ENCODE peak calls at places on chromosomes 2 and 18, in four cellular contexts. A is mucosa of descending colon; S is small intestine; U is CD8-positive, alpha-beta T cell. K is an unnamed sample. For H3K4me1 and H3K36me3, the result is how much of the 10 kb centered on the place peaks cover.

GRCh38 chr2:107473145-107473544 is 353.5 kb upstream of the RGPD4 start:
- DNase-seq in A (no peak), S (no peak), U (no peak), K (no peak)

GRCh38 chr18:79916546-79917350 is 34.7 kb downstream of the SLC66A2 start:
- DNase-seq in A (peak), U (peak), S (no peak), K (peak)

GRCh38 chr2:102801098-102801718 is 39.4 kb downstream of the TMEM182 start:
- DNase-seq in A (peak), U (no peak), S (no peak), K (no peak)

GRCh38 chr2:71944183-71944550 is 203.5 kb downstream of the CYP26B1 start:
- DNase-seq in S (no peak), A (no peak), U (peak), K (peak)

GRCh38 chr2:111900859-111901258 is 2.5 kb downstream of the MERTK start:
- DNase-seq in A (peak), S (peak), U (no peak), K (no peak)

GRCh38 chr2:10254373-10255188 is 48.1 kb upstream of the HPCAL1 start:
- DNase-seq in A (no peak), S (no peak), U (no peak), K (no peak)

GRCh38 chr2:218679119-218679518 is 7.2 kb downstream of the STK36 start:
- DNase-seq in A (no peak), U (no peak), S (peak), K (no peak)

GRCh38 chr2:119180891-119181290 is 22.3 kb upstream of the C1QL2 start:
- DNase-seq in A (no peak), U (no peak), S (no peak), K (no peak)

GRCh38 chr2:186784930-186785329 is 64.0 kb downstream of the ZSWIM2 start:
- DNase-seq in U (no peak), S (no peak), A (no peak), K (no peak)

GRCh38 chr2:26640331-26640745 is 828 bp downstream of the CIB4 start:
- DNase-seq in A (peak), S (no peak), U (no peak), K (no peak)

GRCh38 chr2:22481507-22482217 is 903.3 kb upstream of the KLHL29 start:
- DNase-seq in U (no peak), S (no peak), A (no peak), K (no peak)

GRCh38 chr2:217890445-217890844 is 112.3 kb downstream of the TNS1 start:
- DNase-seq in U (no peak), A (no peak), S (no peak), K (no peak)

GRCh38 chr2:128618642-128619041 is 300.0 kb upstream of the HS6ST1 start:
- DNase-seq in A (no peak), S (no peak), U (no peak), K (no peak)

GRCh38 chr2:128605931-128606330 is 287.3 kb upstream of the HS6ST1 start:
- DNase-seq in A (no peak), U (no peak), S (no peak), K (no peak)

GRCh38 chr18:79853303-79853992 is 55.7 kb downstream of the KCNG2 start:
- DNase-seq in A (no peak), S (no peak), U (peak), K (no peak)

GRCh38 chr2:3144856-3145255 is 232.8 kb downstream of the EIPR1 start:
- DNase-seq in U (no peak), S (no peak), A (no peak), K (no peak)

GRCh38 chr2:158043181-158043948 is 58.3 kb upstream of the UPP2 start:
- DNase-seq in S (no peak), A (no peak), U (no peak), K (no peak)

GRCh38 chr2:183037660-183038340 is 457 bp downstream of the NCKAP1 start:
- DNase-seq in U (peak), S (peak), A (peak), K (no peak)

GRCh38 chr18:58501497-58501896 is 127.4 kb downstream of the ALPK2 start:
- DNase-seq in A (no peak), S (no peak), U (no peak), K (no peak)

GRCh38 chr2:113692698-113693428 is 63.6 kb downstream of the SLC35F5 start:
- DNase-seq in S (peak), U (no peak), A (no peak), K (no peak)

GRCh38 chr2:232628466-232629200 is 4.8 kb upstream of the EFHD1 start:
- DNase-seq in A (no peak), S (no peak), U (no peak), K (no peak)

GRCh38 chr2:134445116-134445515 is 191.2 kb downstream of the MGAT5 start:
- DNase-seq in U (no peak), S (no peak), A (no peak), K (no peak)

GRCh38 chr2:240570531-240571313 is 2.4 kb downstream of the RNPEPL1 start:
- DNase-seq in A (no peak), U (no peak), S (no peak), K (no peak)

GRCh38 chr2:39606585-39606984 is 59.1 kb upstream of the TMEM178A start:
- DNase-seq in S (no peak), A (no peak), U (no peak), K (no peak)

GRCh38 chr2:20439503-20439902 is 7.4 kb upstream of the RHOB start:
- DNase-seq in U (no peak), S (no peak), A (no peak), K (no peak)

GRCh38 chr2:212711851-212712250 is 173.2 kb upstream of the ERBB4 start:
- DNase-seq in A (no peak), S (no peak), U (no peak), K (no peak)

GRCh38 chr2:170772295-170772694 is 2.1 kb downstream of the ERICH2 start:
- DNase-seq in S (no peak), U (no peak), A (no peak), K (no peak)

GRCh38 chr2:119315241-119315925 is 51.3 kb downstream of the C2orf76 start:
- DNase-seq in A (no peak), S (peak), U (no peak), K (no peak)

GRCh38 chr2:240149943-240150784 is 9.7 kb upstream of the OTOS start:
- DNase-seq in A (peak), S (peak), U (no peak), K (no peak)

GRCh38 chr2:232979871-232980461 is 33.1 kb downstream of the NGEF start:
- DNase-seq in U (peak), A (peak), S (peak), K (no peak)

GRCh38 chr18:52200406-52200805 is 139.6 kb upstream of the DCC start:
- DNase-seq in U (no peak), A (no peak), S (no peak), K (no peak)

DNA sequence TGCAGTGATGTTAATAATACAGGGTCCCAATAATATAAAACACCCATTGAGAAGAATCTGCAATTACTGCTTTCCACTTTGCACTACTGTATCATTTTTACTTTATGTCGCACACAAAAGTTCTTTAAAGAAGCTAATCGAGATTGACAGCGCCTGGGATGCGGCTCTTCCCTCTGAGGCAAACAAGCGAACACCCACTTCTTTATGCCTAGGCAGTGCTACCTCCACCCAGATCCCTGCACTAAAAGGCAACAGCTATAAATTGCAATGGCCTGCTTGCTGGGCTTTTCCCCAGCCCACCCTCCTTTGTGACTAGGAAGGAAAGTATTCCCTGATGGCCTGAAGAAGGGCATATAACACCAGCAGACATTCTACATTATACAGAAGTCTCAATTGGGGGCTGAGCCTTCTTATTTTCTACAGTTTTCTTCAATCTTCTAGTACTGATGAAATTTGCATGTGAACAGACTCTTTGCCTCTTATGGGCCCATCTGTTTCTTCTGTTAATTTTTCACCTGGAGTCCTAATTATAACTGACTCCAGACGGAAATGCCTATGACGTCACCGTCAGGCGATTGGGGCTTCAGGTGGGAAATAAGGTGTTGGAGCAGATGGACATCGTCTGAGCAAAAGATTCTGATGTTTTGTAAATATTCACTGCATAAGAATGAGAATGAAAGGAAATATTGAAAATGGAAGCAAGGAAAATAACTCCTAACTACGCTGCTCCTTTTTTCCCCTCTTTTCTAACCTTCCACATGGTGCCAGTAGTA is 138.9 kb upstream of the DCC start:
- DNase-seq in A (no peak), U (no peak), S (no peak), K (no peak)
- H3K4me1 ChIP-seq in A (under half), U (under half), S (under half), K (under half)

GRCh38 chr2:175175320-175175719 is 6.2 kb downstream of the ATP5MC3 start:
- DNase-seq in A (no peak), U (no peak), S (no peak), K (no peak)
- H3K36me3 ChIP-seq in A (under half), U (under half), S (under half), K (under half)

GRCh38 chr2:29113027-29113686 is 2.1 kb upstream of the CLIP4 start:
- DNase-seq in A (no peak), S (no peak), U (no peak), K (no peak)
- H3K4me1 ChIP-seq in A (under half), S (under half), U (under half), K (under half)

GRCh38 chr2:46297546-46298271 is 502 bp downstream of the EPAS1 start:
- DNase-seq in U (peak), A (peak), S (peak), K (no peak)

GRCh38 chr2:46299365-46300263 is 2.4 kb downstream of the EPAS1 start:
- DNase-seq in S (peak), A (peak), U (no peak), K (no peak)

GRCh38 chr2:46298272-46298521 is 990 bp downstream of the EPAS1 start:
- DNase-seq in S (no peak), A (no peak), U (no peak), K (no peak)

GRCh38 chr2:46300406-46300832 is 3.2 kb downstream of the EPAS1 start:
- DNase-seq in S (peak), U (no peak), A (peak), K (no peak)

GRCh38 chr2:46298522-46299351 is 1.5 kb downstream of the EPAS1 start:
- DNase-seq in S (peak), A (peak), U (no peak), K (no peak)
- H3K36me3 ChIP-seq in S (under half), A (under half), U (under half), K (under half)

GRCh38 chr2:37573818-37574388 is 97.5 kb downstream of the CDC42EP3 start:
- DNase-seq in U (no peak), A (no peak), S (no peak), K (no peak)
- H3K4me1 ChIP-seq in U (under half), A (under half), S (under half), K (under half)

DNA sequence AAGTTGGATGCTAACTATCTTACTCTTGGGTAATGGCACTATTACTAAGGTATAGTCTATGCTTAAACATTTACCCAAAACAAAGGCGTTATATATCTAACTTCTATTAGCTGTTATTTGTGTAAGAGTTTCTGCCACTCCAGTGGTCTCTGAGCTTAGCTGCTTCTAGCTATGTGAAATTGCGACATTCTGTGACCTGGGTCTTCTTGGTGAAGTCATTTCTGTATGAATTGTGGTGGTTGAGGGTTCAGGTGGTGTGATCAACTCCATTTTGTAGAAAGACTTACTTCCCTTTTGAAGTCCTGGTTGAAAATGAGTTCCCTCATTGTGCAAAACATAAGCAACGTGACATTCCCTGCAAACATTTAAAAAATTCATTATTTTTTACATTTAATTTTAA is 221.6 kb downstream of the PIK3C3 start:
- DNase-seq in A (no peak), U (no peak), S (no peak), K (no peak)
- H3K36me3 ChIP-seq in A (under half), U (under half), S (under half), K (under half)

GRCh38 chr2:172080641-172081230 is 4.6 kb upstream of the DLX1 start:
- DNase-seq in A (no peak), U (no peak), S (no peak), K (no peak)
- H3K4me1 ChIP-seq in A (under half), U (under half), S (under half), K (under half)

K was measured in vagina.